ENCODE peak calls at places on chromosomes 12 and 14, in ten cellular contexts. One of them, this sample, is unnamed.

GRCh38 chr14:100140452-100141132 is 18.9 kb downstream of the DEGS2 start:
- DNase-seq in NCI-H1436: no peak
- DNase-seq in spleen: no peak
- DNase-seq in GM03348: no peak
- DNase-seq in EL: no peak
- DNase-seq in A549: peak; percentile 26
- DNase-seq in amniotic stem cell: no peak
- DNase-seq in naive thymus-derived CD4-positive, alpha-beta T cell: no peak
- DNase-seq in stimulated activated naive CD4-positive, alpha-beta T cell: no peak
- DNase-seq in GDM1: no peak
- DNase-seq in this sample: peak; percentile 29

GRCh38 chr12:117671734-117672133 is 297.1 kb downstream of the KSR2 start:
- DNase-seq in A549: peak; percentile 73
- DNase-seq in EL: peak; percentile 23
- DNase-seq in naive thymus-derived CD4-positive, alpha-beta T cell: no peak
- DNase-seq in spleen: no peak
- DNase-seq in stimulated activated naive CD4-positive, alpha-beta T cell: no peak
- DNase-seq in NCI-H1436: no peak
- DNase-seq in amniotic stem cell: no peak
- DNase-seq in GDM1: no peak
- DNase-seq in GM03348: peak; percentile 64
- DNase-seq in this sample: no peak

GRCh38 chr12:334114-334513 is 55.0 kb downstream of the KDM5A start:
- DNase-seq in naive thymus-derived CD4-positive, alpha-beta T cell: no peak
- DNase-seq in GM03348: no peak
- DNase-seq in A549: no peak
- DNase-seq in EL: no peak
- DNase-seq in spleen: no peak
- DNase-seq in NCI-H1436: no peak
- DNase-seq in GDM1: no peak
- DNase-seq in amniotic stem cell: no peak
- DNase-seq in stimulated activated naive CD4-positive, alpha-beta T cell: no peak
- DNase-seq in this sample: no peak

GRCh38 chr12:6724409-6724797 is 557 bp downstream of the COPS7A start:
- DNase-seq in GM03348: peak; percentile 28
- DNase-seq in GDM1: peak; percentile 45
- DNase-seq in amniotic stem cell: no peak
- DNase-seq in spleen: peak; percentile 84
- DNase-seq in naive thymus-derived CD4-positive, alpha-beta T cell: no peak
- DNase-seq in NCI-H1436: no peak
- DNase-seq in EL: no peak
- DNase-seq in stimulated activated naive CD4-positive, alpha-beta T cell: peak; percentile 31
- DNase-seq in A549: peak; percentile 42
- DNase-seq in this sample: no peak

GRCh38 chr14:26709019-26709418 is 111.2 kb upstream of the NOVA1 start:
- DNase-seq in spleen: no peak
- DNase-seq in A549: no peak
- DNase-seq in stimulated activated naive CD4-positive, alpha-beta T cell: no peak
- DNase-seq in GM03348: no peak
- DNase-seq in EL: no peak
- DNase-seq in amniotic stem cell: no peak
- DNase-seq in GDM1: no peak
- DNase-seq in NCI-H1436: no peak
- DNase-seq in naive thymus-derived CD4-positive, alpha-beta T cell: no peak
- DNase-seq in this sample: no peak

GRCh38 chr12:99767809-99768208 is 120.3 kb downstream of the GARIN6 start:
- DNase-seq in GDM1: no peak
- DNase-seq in spleen: no peak
- DNase-seq in A549: peak; percentile 46
- DNase-seq in NCI-H1436: peak; percentile 18
- DNase-seq in GM03348: peak; percentile 34
- DNase-seq in stimulated activated naive CD4-positive, alpha-beta T cell: no peak
- DNase-seq in amniotic stem cell: no peak
- DNase-seq in EL: peak; percentile 13
- DNase-seq in naive thymus-derived CD4-positive, alpha-beta T cell: no peak
- DNase-seq in this sample: peak; percentile 8

GRCh38 chr12:28780096-28780495 is 369.0 kb upstream of the FAR2 start:
- DNase-seq in stimulated activated naive CD4-positive, alpha-beta T cell: no peak
- DNase-seq in A549: peak; percentile 88
- DNase-seq in EL: peak; percentile 67
- DNase-seq in GDM1: no peak
- DNase-seq in amniotic stem cell: no peak
- DNase-seq in spleen: no peak
- DNase-seq in NCI-H1436: no peak
- DNase-seq in GM03348: no peak
- DNase-seq in naive thymus-derived CD4-positive, alpha-beta T cell: no peak
- DNase-seq in this sample: no peak

GRCh38 chr12:49330032-49330619 is 6.9 kb downstream of the C1QL4 start:
- DNase-seq in naive thymus-derived CD4-positive, alpha-beta T cell: no peak
- DNase-seq in stimulated activated naive CD4-positive, alpha-beta T cell: no peak
- DNase-seq in GM03348: no peak
- DNase-seq in GDM1: no peak
- DNase-seq in amniotic stem cell: no peak
- DNase-seq in NCI-H1436: no peak
- DNase-seq in A549: no peak
- DNase-seq in spleen: no peak
- DNase-seq in EL: no peak
- DNase-seq in this sample: no peak

GRCh38 chr14:49485290-49485689 is 100.9 kb downstream of the RPS29 start:
- DNase-seq in spleen: no peak
- DNase-seq in EL: no peak
- DNase-seq in naive thymus-derived CD4-positive, alpha-beta T cell: no peak
- DNase-seq in stimulated activated naive CD4-positive, alpha-beta T cell: no peak
- DNase-seq in amniotic stem cell: no peak
- DNase-seq in GDM1: no peak
- DNase-seq in A549: no peak
- DNase-seq in NCI-H1436: no peak
- DNase-seq in GM03348: no peak
- DNase-seq in this sample: no peak

GRCh38 chr14:56650075-56650474 is 70.5 kb downstream of the TMEM260 start:
- DNase-seq in EL: no peak
- DNase-seq in NCI-H1436: no peak
- DNase-seq in GDM1: no peak
- DNase-seq in naive thymus-derived CD4-positive, alpha-beta T cell: no peak
- DNase-seq in amniotic stem cell: no peak
- DNase-seq in spleen: peak; percentile 76
- DNase-seq in GM03348: no peak
- DNase-seq in A549: no peak
- DNase-seq in stimulated activated naive CD4-positive, alpha-beta T cell: no peak
- DNase-seq in this sample: no peak

GRCh38 chr12:90841336-90841735 is 113.6 kb downstream of the CCER1 start:
- DNase-seq in NCI-H1436: no peak
- DNase-seq in A549: no peak
- DNase-seq in amniotic stem cell: no peak
- DNase-seq in spleen: no peak
- DNase-seq in GDM1: no peak
- DNase-seq in stimulated activated naive CD4-positive, alpha-beta T cell: no peak
- DNase-seq in EL: peak; percentile 18
- DNase-seq in naive thymus-derived CD4-positive, alpha-beta T cell: no peak
- DNase-seq in GM03348: no peak
- DNase-seq in this sample: no peak

GRCh38 chr12:90854136-90854689 is 100.8 kb downstream of the CCER1 start:
- DNase-seq in spleen: no peak
- DNase-seq in amniotic stem cell: peak; percentile 37
- DNase-seq in A549: peak; percentile 60
- DNase-seq in NCI-H1436: peak; percentile 4
- DNase-seq in stimulated activated naive CD4-positive, alpha-beta T cell: no peak
- DNase-seq in GM03348: peak; percentile 56
- DNase-seq in EL: peak; percentile 46
- DNase-seq in naive thymus-derived CD4-positive, alpha-beta T cell: no peak
- DNase-seq in GDM1: no peak
- DNase-seq in this sample: peak; percentile 52

GRCh38 chr12:100956311-100956852 is 161.8 kb downstream of the ANO4 start:
- DNase-seq in spleen: no peak
- DNase-seq in amniotic stem cell: no peak
- DNase-seq in A549: no peak
- DNase-seq in naive thymus-derived CD4-positive, alpha-beta T cell: no peak
- DNase-seq in EL: no peak
- DNase-seq in GDM1: no peak
- DNase-seq in stimulated activated naive CD4-positive, alpha-beta T cell: no peak
- DNase-seq in NCI-H1436: no peak
- DNase-seq in GM03348: no peak
- DNase-seq in this sample: no peak

GRCh38 chr14:104081951-104082464 is 3.5 kb upstream of the ASPG start:
- DNase-seq in spleen: no peak
- DNase-seq in A549: no peak
- DNase-seq in NCI-H1436: no peak
- DNase-seq in EL: no peak
- DNase-seq in stimulated activated naive CD4-positive, alpha-beta T cell: no peak
- DNase-seq in GDM1: no peak
- DNase-seq in amniotic stem cell: no peak
- DNase-seq in naive thymus-derived CD4-positive, alpha-beta T cell: no peak
- DNase-seq in GM03348: no peak
- DNase-seq in this sample: no peak

This sample was measured in NCI-H2227 treated with DMSO at 0.1 percent for 48 hours.